ENCODE peak calls at places on chromosomes 2 and 18, in four cellular contexts. One of them, this sample, is unnamed.

GRCh38 chr2:31251018-31251417 is 17.1 kb downstream of the EHD3 start:
- DNase-seq in stimulated activated naive B cell treated with anti-CD40 and anti-IgM and Interleukin-4, amounts not matched to agents 10 μg/mL and 1 μg/mL and 100 μg/mL, for 72 hours: no peak
- DNase-seq in MV-4-11: no peak
- DNase-seq in T-helper 9 cell: no peak
- DNase-seq in this sample: no peak

GRCh38 chr2:164960159-164960558 is 4.8 kb upstream of the SLC38A11 start:
- DNase-seq in stimulated activated naive B cell treated with anti-CD40 and anti-IgM and Interleukin-4, amounts not matched to agents 10 μg/mL and 1 μg/mL and 100 μg/mL, for 72 hours: no peak
- DNase-seq in MV-4-11: no peak
- DNase-seq in T-helper 9 cell: no peak
- DNase-seq in this sample: no peak

GRCh38 chr18:10514621-10515020 is 11.2 kb upstream of the NAPG start:
- DNase-seq in stimulated activated naive B cell treated with anti-CD40 and anti-IgM and Interleukin-4, amounts not matched to agents 10 μg/mL and 1 μg/mL and 100 μg/mL, for 72 hours: no peak
- DNase-seq in MV-4-11: no peak
- DNase-seq in T-helper 9 cell: no peak
- DNase-seq in this sample: no peak

GRCh38 chr2:136025057-136025973 is 39.9 kb upstream of the DARS1 start:
- DNase-seq in stimulated activated naive B cell treated with anti-CD40 and anti-IgM and Interleukin-4, amounts not matched to agents 10 μg/mL and 1 μg/mL and 100 μg/mL, for 72 hours: peak
- DNase-seq in MV-4-11: no peak
- DNase-seq in T-helper 9 cell: no peak
- DNase-seq in this sample: no peak

GRCh38 chr2:232331071-232331470 is 47.5 kb upstream of the ALPP start:
- DNase-seq in stimulated activated naive B cell treated with anti-CD40 and anti-IgM and Interleukin-4, amounts not matched to agents 10 μg/mL and 1 μg/mL and 100 μg/mL, for 72 hours: no peak
- DNase-seq in MV-4-11: no peak
- DNase-seq in T-helper 9 cell: no peak
- DNase-seq in this sample: no peak

GRCh38 chr2:88070055-88070454 is 2.4 kb downstream of the SMYD1 start:
- DNase-seq in stimulated activated naive B cell treated with anti-CD40 and anti-IgM and Interleukin-4, amounts not matched to agents 10 μg/mL and 1 μg/mL and 100 μg/mL, for 72 hours: no peak
- DNase-seq in MV-4-11: no peak
- DNase-seq in T-helper 9 cell: no peak
- DNase-seq in this sample: no peak

GRCh38 chr2:211333377-211333776 is 777.0 kb downstream of the CPS1 start:
- DNase-seq in stimulated activated naive B cell treated with anti-CD40 and anti-IgM and Interleukin-4, amounts not matched to agents 10 μg/mL and 1 μg/mL and 100 μg/mL, for 72 hours: no peak
- DNase-seq in MV-4-11: no peak
- DNase-seq in T-helper 9 cell: no peak
- DNase-seq in this sample: no peak

GRCh38 chr2:29166237-29166630 is 51.0 kb downstream of the CLIP4 start:
- DNase-seq in stimulated activated naive B cell treated with anti-CD40 and anti-IgM and Interleukin-4, amounts not matched to agents 10 μg/mL and 1 μg/mL and 100 μg/mL, for 72 hours: no peak
- DNase-seq in MV-4-11: no peak
- DNase-seq in T-helper 9 cell: no peak
- DNase-seq in this sample: no peak

GRCh38 chr2:121085801-121086200 is 199.2 kb downstream of the TFCP2L1 start:
- DNase-seq in stimulated activated naive B cell treated with anti-CD40 and anti-IgM and Interleukin-4, amounts not matched to agents 10 μg/mL and 1 μg/mL and 100 μg/mL, for 72 hours: no peak
- DNase-seq in MV-4-11: no peak
- DNase-seq in T-helper 9 cell: no peak
- DNase-seq in this sample: no peak

GRCh38 chr2:11124760-11125068 is 30.6 kb upstream of the SLC66A3 start:
- DNase-seq in stimulated activated naive B cell treated with anti-CD40 and anti-IgM and Interleukin-4, amounts not matched to agents 10 μg/mL and 1 μg/mL and 100 μg/mL, for 72 hours: no peak
- DNase-seq in MV-4-11: no peak
- DNase-seq in T-helper 9 cell: no peak
- DNase-seq in this sample: no peak

GRCh38 chr2:176002684-176003225 is 688 bp upstream of the LNPK start:
- DNase-seq in stimulated activated naive B cell treated with anti-CD40 and anti-IgM and Interleukin-4, amounts not matched to agents 10 μg/mL and 1 μg/mL and 100 μg/mL, for 72 hours: no peak
- DNase-seq in MV-4-11: no peak
- DNase-seq in T-helper 9 cell: no peak
- DNase-seq in this sample: no peak

GRCh38 chr2:226002438-226002837 is 602.9 kb downstream of the NYAP2 start:
- DNase-seq in stimulated activated naive B cell treated with anti-CD40 and anti-IgM and Interleukin-4, amounts not matched to agents 10 μg/mL and 1 μg/mL and 100 μg/mL, for 72 hours: no peak
- DNase-seq in MV-4-11: peak
- DNase-seq in T-helper 9 cell: no peak
- DNase-seq in this sample: no peak

GRCh38 chr2:174341995-174342571 is 7.3 kb downstream of the SP9 start:
- DNase-seq in stimulated activated naive B cell treated with anti-CD40 and anti-IgM and Interleukin-4, amounts not matched to agents 10 μg/mL and 1 μg/mL and 100 μg/mL, for 72 hours: no peak
- DNase-seq in MV-4-11: no peak
- DNase-seq in T-helper 9 cell: no peak
- DNase-seq in this sample: no peak

GRCh38 chr2:182824759-182825143 is 41.7 kb downstream of the FRZB start:
- DNase-seq in stimulated activated naive B cell treated with anti-CD40 and anti-IgM and Interleukin-4, amounts not matched to agents 10 μg/mL and 1 μg/mL and 100 μg/mL, for 72 hours: no peak
- DNase-seq in MV-4-11: no peak
- DNase-seq in T-helper 9 cell: no peak
- DNase-seq in this sample: no peak

GRCh38 chr18:7904529-7904928 is 337.4 kb downstream of the PTPRM start:
- DNase-seq in stimulated activated naive B cell treated with anti-CD40 and anti-IgM and Interleukin-4, amounts not matched to agents 10 μg/mL and 1 μg/mL and 100 μg/mL, for 72 hours: no peak
- DNase-seq in MV-4-11: no peak
- DNase-seq in T-helper 9 cell: no peak
- DNase-seq in this sample: no peak

GRCh38 chr2:136703214-136703613 is 62.1 kb upstream of the THSD7B start:
- DNase-seq in stimulated activated naive B cell treated with anti-CD40 and anti-IgM and Interleukin-4, amounts not matched to agents 10 μg/mL and 1 μg/mL and 100 μg/mL, for 72 hours: no peak
- DNase-seq in MV-4-11: no peak
- DNase-seq in T-helper 9 cell: no peak
- DNase-seq in this sample: no peak

GRCh38 chr2:105808418-105809098 is 63.8 kb downstream of the NCK2 start:
- DNase-seq in stimulated activated naive B cell treated with anti-CD40 and anti-IgM and Interleukin-4, amounts not matched to agents 10 μg/mL and 1 μg/mL and 100 μg/mL, for 72 hours: no peak
- DNase-seq in MV-4-11: no peak
- DNase-seq in T-helper 9 cell: no peak
- DNase-seq in this sample: no peak

GRCh38 chr2:181770145-181770544 is 89.8 kb upstream of the NEUROD1 start:
- DNase-seq in stimulated activated naive B cell treated with anti-CD40 and anti-IgM and Interleukin-4, amounts not matched to agents 10 μg/mL and 1 μg/mL and 100 μg/mL, for 72 hours: no peak
- DNase-seq in MV-4-11: no peak
- DNase-seq in T-helper 9 cell: no peak
- DNase-seq in this sample: no peak

GRCh38 chr2:36696533-36696932 is at the start of gene VIT:
- DNase-seq in stimulated activated naive B cell treated with anti-CD40 and anti-IgM and Interleukin-4, amounts not matched to agents 10 μg/mL and 1 μg/mL and 100 μg/mL, for 72 hours: no peak
- DNase-seq in MV-4-11: peak
- DNase-seq in T-helper 9 cell: no peak
- DNase-seq in this sample: no peak

GRCh38 chr2:151946856-151947523 is 118.8 kb upstream of the ARL5A start:
- DNase-seq in stimulated activated naive B cell treated with anti-CD40 and anti-IgM and Interleukin-4, amounts not matched to agents 10 μg/mL and 1 μg/mL and 100 μg/mL, for 72 hours: no peak
- DNase-seq in MV-4-11: peak
- DNase-seq in T-helper 9 cell: no peak
- DNase-seq in this sample: no peak

GRCh38 chr2:177165103-177165583 is 47.5 kb upstream of the HNRNPA3 start:
- DNase-seq in stimulated activated naive B cell treated with anti-CD40 and anti-IgM and Interleukin-4, amounts not matched to agents 10 μg/mL and 1 μg/mL and 100 μg/mL, for 72 hours: no peak
- DNase-seq in MV-4-11: no peak
- DNase-seq in T-helper 9 cell: no peak
- DNase-seq in this sample: no peak

GRCh38 chr18:39841133-39842041 is 2113.6 kb upstream of the PIK3C3 start:
- DNase-seq in stimulated activated naive B cell treated with anti-CD40 and anti-IgM and Interleukin-4, amounts not matched to agents 10 μg/mL and 1 μg/mL and 100 μg/mL, for 72 hours: no peak
- DNase-seq in MV-4-11: no peak
- DNase-seq in T-helper 9 cell: no peak
- DNase-seq in this sample: no peak

GRCh38 chr18:65990944-65991708 is 240.3 kb downstream of the CDH7 start:
- DNase-seq in stimulated activated naive B cell treated with anti-CD40 and anti-IgM and Interleukin-4, amounts not matched to agents 10 μg/mL and 1 μg/mL and 100 μg/mL, for 72 hours: no peak
- DNase-seq in MV-4-11: peak
- DNase-seq in T-helper 9 cell: no peak
- DNase-seq in this sample: no peak

GRCh38 chr18:48290162-48290926 is 118.8 kb downstream of the ZBTB7C start:
- DNase-seq in stimulated activated naive B cell treated with anti-CD40 and anti-IgM and Interleukin-4, amounts not matched to agents 10 μg/mL and 1 μg/mL and 100 μg/mL, for 72 hours: no peak
- DNase-seq in MV-4-11: no peak
- DNase-seq in T-helper 9 cell: no peak
- DNase-seq in this sample: no peak

GRCh38 chr2:150133623-150134022 is 353.8 kb downstream of the RND3 start:
- DNase-seq in stimulated activated naive B cell treated with anti-CD40 and anti-IgM and Interleukin-4, amounts not matched to agents 10 μg/mL and 1 μg/mL and 100 μg/mL, for 72 hours: no peak
- DNase-seq in MV-4-11: peak
- DNase-seq in T-helper 9 cell: no peak
- DNase-seq in this sample: no peak

GRCh38 chr2:188158337-188159100 is 133.2 kb upstream of the GULP1 start:
- DNase-seq in stimulated activated naive B cell treated with anti-CD40 and anti-IgM and Interleukin-4, amounts not matched to agents 10 μg/mL and 1 μg/mL and 100 μg/mL, for 72 hours: no peak
- DNase-seq in MV-4-11: no peak
- DNase-seq in T-helper 9 cell: no peak
- DNase-seq in this sample: no peak

This sample was measured in CD8-positive, alpha-beta T cell.